ENCODE peak calls at places on chromosomes 6 and 20, in five cellular contexts. R is neuronal stem cell, I is IMR-90, Q is H1, F is trophoblast cell. O is an unnamed sample.

GRCh38 chr20:61185181-61185580 is 66.9 kb upstream of the CDH4 start:
- DNase-seq in R (no peak), I (no peak), Q (no peak), F (peak; percentile 46), O (no peak)

GRCh38 chr6:50077385-50077784 is 27.7 kb upstream of the DEFB112 start:
- DNase-seq in R (no peak), I (no peak), Q (no peak), F (no peak), O (no peak)

GRCh38 chr20:35398660-35399144 is 13.1 kb downstream of the UQCC1 start:
- DNase-seq in R (no peak), I (peak; percentile 26), Q (no peak), F (no peak), O (no peak)

GRCh38 chr20:57891067-57891466 is 181.3 kb upstream of the PMEPA1 start:
- DNase-seq in R (no peak), I (no peak), Q (no peak), F (no peak), O (no peak)

GRCh38 chr6:81816387-81816786 is 63.9 kb upstream of the TENT5A start:
- DNase-seq in R (no peak), I (no peak), Q (no peak), F (no peak), O (peak; percentile 6)

GRCh38 chr6:90415178-90415577 is 118.5 kb upstream of the BACH2 start:
- DNase-seq in R (no peak), I (no peak), Q (no peak), F (no peak), O (no peak)

GRCh38 chr6:99130897-99131873 is 183.4 kb upstream of the FBXL4 start:
- DNase-seq in R (no peak), I (no peak), Q (no peak), F (no peak), O (no peak)

GRCh38 chr20:20743511-20744169 is 31.2 kb upstream of the RALGAPA2 start:
- DNase-seq in R (peak; percentile 58), I (no peak), Q (peak; percentile 56), F (no peak), O (peak; percentile 22)

GRCh38 chr6:130020106-130020851 is 1.9 kb downstream of the L3MBTL3 start:
- DNase-seq in R (peak; percentile 12), I (no peak), Q (peak; percentile 60), F (no peak), O (peak; percentile 39)

GRCh38 chr6:166253277-166254229 is 54.6 kb downstream of the PRR18 start:
- DNase-seq in R (peak; percentile 35), I (no peak), Q (no peak), F (no peak), O (peak; percentile 15)

GRCh38 chr20:4519530-4519929 is 202.2 kb upstream of the PRND start:
- DNase-seq in R (peak; percentile 2), I (no peak), Q (peak; percentile 84), F (peak; percentile 27), O (no peak)

GRCh38 chr20:38885357-38885756 is 40.9 kb upstream of the FAM83D start:
- DNase-seq in R (no peak), I (no peak), Q (no peak), F (no peak), O (no peak)

GRCh38 chr6:7823552-7823951 is 87.0 kb downstream of the TXNDC5 start:
- DNase-seq in R (no peak), I (no peak), Q (no peak), F (no peak), O (no peak)

GRCh38 chr20:45154183-45154582 is 20.5 kb upstream of the PI3 start:
- DNase-seq in R (no peak), I (peak; percentile 5), Q (no peak), F (no peak), O (no peak)

GRCh38 chr20:4108495-4109306 is 93.3 kb upstream of the RNF24 start:
- DNase-seq in R (peak; percentile 71), I (peak; percentile 88), Q (peak; percentile 74), F (peak; percentile 33), O (peak; percentile 86)

GRCh38 chr6:84910881-84911607 is 146.6 kb upstream of the TBX18 start:
- DNase-seq in R (no peak), I (no peak), Q (no peak), F (no peak), O (no peak)

GRCh38 chr20:57315964-57316480 is 13.6 kb upstream of the SPO11 start:
- DNase-seq in R (no peak), I (no peak), Q (no peak), F (no peak), O (no peak)

GRCh38 chr6:110548124-110548847 is 71.9 kb upstream of the SLC22A16 start:
- DNase-seq in R (no peak), I (no peak), Q (no peak), F (no peak), O (no peak)

GRCh38 chr20:2631228-2631627 is 21.2 kb upstream of the NOP56 start:
- DNase-seq in R (no peak), I (no peak), Q (no peak), F (no peak), O (no peak)

GRCh38 chr20:32017711-32018251 is 7.5 kb downstream of the CCM2L start:
- DNase-seq in R (peak; percentile 35), I (no peak), Q (peak; percentile 85), F (peak; percentile 71), O (no peak)

GRCh38 chr6:51753635-51754034 is 333.8 kb downstream of the PKHD1 start:
- DNase-seq in R (peak; percentile 45), I (no peak), Q (peak; percentile 82), F (peak; percentile 15), O (no peak)

GRCh38 chr6:46612645-46613044 is 40.0 kb downstream of the CYP39A1 start:
- DNase-seq in R (no peak), I (no peak), Q (no peak), F (no peak), O (no peak)

GRCh38 chr6:161367472-161367871 is 93.6 kb upstream of the AGPAT4 start:
- DNase-seq in R (no peak), I (no peak), Q (no peak), F (no peak), O (no peak)

GRCh38 chr20:50335105-50335504 is 144.5 kb downstream of the CEBPB start:
- DNase-seq in R (peak; percentile 27), I (peak; percentile 31), Q (no peak), F (peak; percentile 45), O (peak; percentile 38)

GRCh38 chr20:48716086-48716485 is 111.7 kb downstream of the PREX1 start:
- DNase-seq in R (no peak), I (no peak), Q (no peak), F (no peak), O (no peak)

GRCh38 chr6:117399924-117400323 is 25.8 kb downstream of the ROS1 start:
- DNase-seq in R (no peak), I (peak; percentile 4), Q (no peak), F (no peak), O (peak; percentile 13)

GRCh38 chr6:122878809-122879208 is 89.8 kb downstream of the SMPDL3A start:
- DNase-seq in R (no peak), I (no peak), Q (no peak), F (no peak), O (no peak)

GRCh38 chr20:56911946-56912345 is 282.8 kb downstream of the TFAP2C start:
- DNase-seq in R (no peak), I (no peak), Q (no peak), F (no peak), O (no peak)

GRCh38 chr6:138291849-138292181 is 73.5 kb upstream of the PBOV1 start:
- DNase-seq in R (no peak), I (no peak), Q (no peak), F (no peak), O (no peak)

GRCh38 chr20:63969851-63970713 is at the start of gene ZNF512B:
- DNase-seq in R (no peak), I (peak; percentile 50), Q (peak; percentile 82), F (no peak), O (peak; percentile 57)

GRCh38 chr6:135875446-135875845 is 23.9 kb downstream of the PDE7B start:
- DNase-seq in R (no peak), I (peak; percentile 54), Q (no peak), F (no peak), O (no peak)
- H3K18ac ChIP-seq in R (no peak overlapping the region), I (peak overlapping the region; percentile 42), Q (no peak overlapping the region), F (no peak overlapping the region), O (no peak overlapping the region)

GRCh38 chr20:1332749-1333300 is 3.9 kb upstream of the SDCBP2 start:
- DNase-seq in R (no peak), I (no peak), Q (peak; percentile 17), F (no peak), O (no peak)

GRCh38 chr20:1331801-1332453 is 3.0 kb upstream of the SDCBP2 start:
- DNase-seq in R (no peak), I (no peak), Q (peak; percentile 11), F (no peak), O (no peak)

GRCh38 chr20:1328680-1329330 is at the start of gene SDCBP2:
- DNase-seq in R (no peak), I (no peak), Q (peak; percentile 34), F (no peak), O (no peak)

GRCh38 chr20:1330075-1330830 is 1.3 kb upstream of the SDCBP2 start:
- DNase-seq in R (no peak), I (no peak), Q (peak; percentile 13), F (no peak), O (no peak)

DNA sequence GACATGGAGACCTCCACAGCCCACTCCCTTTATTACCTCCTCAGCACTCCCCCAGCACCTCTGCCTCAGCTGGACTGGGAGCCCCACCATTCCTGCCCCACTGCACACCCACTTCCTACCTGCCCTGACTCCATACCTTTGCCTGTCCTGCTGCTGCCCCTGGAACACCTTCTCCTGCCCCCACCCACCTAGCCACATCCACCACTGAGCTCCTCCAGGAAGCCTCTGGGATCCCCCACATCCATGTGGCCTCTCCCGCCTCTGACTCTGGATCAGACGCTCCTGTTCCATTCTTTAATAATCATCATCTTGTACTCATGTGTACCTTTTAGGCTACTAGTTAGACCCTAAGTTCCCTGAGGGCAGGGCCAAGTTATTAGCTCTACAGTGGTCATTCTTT is 2.2 kb upstream of the SDCBP2 start:
- DNase-seq in R (no peak), I (no peak), Q (peak; percentile 26), F (no peak), O (no peak)
- H3K36me3 ChIP-seq in R (peaks cover 51% of the 10 kb centered on the region), I (peaks cover 9% of the 10 kb centered on the region), Q (no peaks in the 10 kb centered on the region), F (peaks cover 5% of the 10 kb centered on the region), O (peaks cover 23% of the 10 kb centered on the region)

GRCh38 chr20:7361321-7361720 is 578.9 kb downstream of the HAO1 start:
- DNase-seq in R (peak; percentile 82), I (no peak), Q (no peak), F (no peak), O (no peak)
- H3K14ac ChIP-seq in R (no peak overlapping the region), I (no peak overlapping the region), Q (no peak overlapping the region), F (no peak overlapping the region), O (no peak overlapping the region)

DNA sequence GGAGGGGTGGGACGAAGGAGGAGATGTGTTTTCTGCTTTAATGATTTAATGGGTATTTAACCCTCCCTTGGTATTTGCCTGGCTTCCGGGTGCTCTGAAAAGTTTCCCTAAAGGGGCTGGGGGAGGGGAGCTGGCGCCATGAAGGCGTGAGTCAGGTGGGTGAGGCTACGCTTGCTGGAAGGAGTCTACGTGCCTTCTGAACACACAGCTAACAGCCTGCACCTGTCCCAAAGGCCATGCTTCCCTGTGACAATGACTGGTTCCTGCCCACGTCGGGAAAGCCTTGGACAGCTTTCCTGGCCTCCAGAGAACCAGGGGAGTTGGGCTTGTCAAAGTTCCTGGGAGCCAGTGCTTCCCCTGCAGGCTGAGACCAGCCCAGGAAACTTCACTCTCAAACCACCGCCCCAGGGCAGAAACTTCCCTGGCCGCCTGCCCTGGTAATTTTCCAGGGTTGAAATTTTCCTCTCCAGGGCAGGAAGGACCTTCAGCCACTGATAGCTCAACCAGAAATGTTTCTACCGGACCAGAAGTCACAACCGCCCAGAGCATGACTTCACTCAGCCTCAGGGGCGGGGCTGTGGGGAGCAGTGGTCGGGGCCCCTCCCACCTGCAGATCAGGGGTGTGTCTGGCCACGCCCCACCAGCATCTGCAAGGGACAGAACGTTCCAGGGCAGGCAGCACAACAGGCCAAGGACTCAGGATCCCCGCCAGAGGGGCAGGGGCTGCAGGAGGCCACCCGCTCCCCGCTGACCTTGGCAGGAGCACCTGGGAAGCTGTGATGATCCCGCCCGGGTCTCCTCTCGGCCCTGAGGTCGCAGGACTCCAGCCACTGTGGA is 18.6 kb upstream of the SLCO4A1 start:
- DNase-seq in R (peak; percentile 60), I (peak; percentile 68), Q (peak; percentile 85), F (peak; percentile 96), O (peak; percentile 95)
- H3K18ac ChIP-seq in R (peak overlapping the region; percentile 93), I (peak overlapping the region; percentile 31), Q (peak overlapping the region; percentile 93), F (peak overlapping the region; percentile 62), O (peak overlapping the region; percentile 34)

O was measured in mesenchymal stem cell.